ENCODE peak calls at places on chromosomes 3 and 15, in six cellular contexts. Z is sigmoid colon, U is A549, T is tibial nerve, D is GM12878, I is ovary. F is an unnamed sample.

GRCh38 chr3:112001516-112001915 is 2.8 kb downstream of the TAGLN3 start:
- DNase-seq in Z (no peak), U (no peak), T (no peak), D (no peak), I (no peak), F (no peak)

GRCh38 chr15:34304613-34305012 is 33.0 kb downstream of the SLC12A6 start:
- DNase-seq in Z (no peak), U (no peak), T (no peak), D (no peak), I (no peak), F (no peak)

GRCh38 chr3:127710473-127710941 is 37.8 kb downstream of the ABTB1 start:
- DNase-seq in Z (peak; percentile 73), U (peak; percentile 15), T (no peak), D (no peak), I (no peak), F (peak; percentile 8)

GRCh38 chr3:43512749-43513404 is 108.9 kb downstream of the ANO10 start:
- DNase-seq in Z (no peak), U (no peak), T (no peak), D (no peak), I (no peak), F (no peak)

GRCh38 chr15:37204698-37205097 is 104.3 kb upstream of the MEIS2 start:
- DNase-seq in Z (no peak), U (no peak), T (no peak), D (no peak), I (no peak), F (no peak)

GRCh38 chr3:113275876-113276580 is 64.7 kb downstream of the BOC start:
- DNase-seq in Z (peak; percentile 78), U (no peak), T (peak; percentile 36), D (peak; percentile 25), I (peak; percentile 42), F (peak; percentile 26)

GRCh38 chr3:13140596-13140995 is 67.4 kb upstream of the IQSEC1 start:
- DNase-seq in Z (peak; percentile 40), U (no peak), T (no peak), D (no peak), I (no peak), F (no peak)

GRCh38 chr3:64355473-64355872 is 130.2 kb upstream of the PRICKLE2 start:
- DNase-seq in Z (no peak), U (no peak), T (no peak), D (no peak), I (no peak), F (no peak)

GRCh38 chr3:70064194-70064787 is 64.8 kb downstream of the SAMMSON start:
- DNase-seq in Z (no peak), U (peak; percentile 4), T (no peak), D (peak; percentile 1), I (no peak), F (no peak)

GRCh38 chr3:37872413-37873160 is 10.9 kb downstream of the CTDSPL start:
- DNase-seq in Z (no peak), U (no peak), T (no peak), D (no peak), I (no peak), F (no peak)

GRCh38 chr3:79018671-79019136 is 749.1 kb downstream of the ROBO1 start:
- DNase-seq in Z (peak; percentile 81), U (peak; percentile 35), T (no peak), D (no peak), I (peak; percentile 53), F (peak; percentile 31)

GRCh38 chr15:92869977-92870644 is 30.0 kb upstream of the CHD2 start:
- DNase-seq in Z (peak; percentile 71), U (no peak), T (no peak), D (no peak), I (no peak), F (no peak)

GRCh38 chr15:39786444-39787056 is 3.9 kb upstream of the FSIP1 start:
- DNase-seq in Z (no peak), U (peak; percentile 21), T (no peak), D (no peak), I (no peak), F (no peak)

GRCh38 chr3:114903213-114903612 is 243.9 kb downstream of the ZBTB20 start:
- DNase-seq in Z (no peak), U (no peak), T (no peak), D (no peak), I (no peak), F (no peak)

GRCh38 chr3:70249509-70250160 is 62.8 kb downstream of the MDFIC2 start:
- DNase-seq in Z (no peak), U (peak; percentile 13), T (no peak), D (no peak), I (no peak), F (no peak)

GRCh38 chr3:32614956-32615355 is 44.3 kb upstream of the DYNC1LI1 start:
- DNase-seq in Z (no peak), U (no peak), T (no peak), D (no peak), I (no peak), F (no peak)

GRCh38 chr3:152389316-152389934 is 120.7 kb downstream of the MBNL1 start:
- DNase-seq in Z (no peak), U (no peak), T (no peak), D (no peak), I (no peak), F (no peak)

GRCh38 chr3:172751188-172751571 is 654 bp downstream of the ECT2 start:
- DNase-seq in Z (no peak), U (no peak), T (no peak), D (no peak), I (no peak), F (no peak)

GRCh38 chr3:19016846-19017245 is 131.5 kb upstream of the KCNH8 start:
- DNase-seq in Z (no peak), U (no peak), T (no peak), D (no peak), I (no peak), F (no peak)

GRCh38 chr3:82640254-82640653 is 878.8 kb upstream of the GBE1 start:
- DNase-seq in Z (no peak), U (no peak), T (no peak), D (no peak), I (no peak), F (no peak)

GRCh38 chr15:79089331-79089889 is 1.2 kb downstream of the RASGRF1 start:
- DNase-seq in Z (no peak), U (no peak), T (no peak), D (no peak), I (no peak), F (no peak)

GRCh38 chr15:70292511-70292760 is 194.7 kb upstream of the TLE3 start:
- DNase-seq in Z (no peak), U (no peak), T (no peak), D (no peak), I (no peak), F (no peak)

GRCh38 chr3:147915057-147915456 is 505.9 kb downstream of the ZIC1 start:
- DNase-seq in Z (no peak), U (no peak), T (no peak), D (no peak), I (no peak), F (no peak)

GRCh38 chr3:30340500-30340899 is 265.9 kb upstream of the TGFBR2 start:
- DNase-seq in Z (no peak), U (no peak), T (no peak), D (no peak), I (no peak), F (no peak)

GRCh38 chr3:184380210-184380626 is 364 bp downstream of the CHRD start:
- DNase-seq in Z (peak; percentile 90), U (peak; percentile 31), T (no peak), D (no peak), I (peak; percentile 81), F (peak; percentile 65)
- TF ChIP-seq EP300 in Z (no peak), U (no peak), T (no peak), D (no peak), I (no peak), F (no peak)

GRCh38 chr15:58052334-58052733 is 13.2 kb downstream of the ALDH1A2 start:
- DNase-seq in Z (no peak), U (no peak), T (no peak), D (no peak), I (no peak), F (no peak)

GRCh38 chr15:58048261-58048660 is 17.2 kb downstream of the ALDH1A2 start:
- DNase-seq in Z (no peak), U (no peak), T (no peak), D (no peak), I (no peak), F (no peak)

GRCh38 chr15:58046467-58046866 is 19.0 kb downstream of the ALDH1A2 start:
- DNase-seq in Z (no peak), U (no peak), T (no peak), D (no peak), I (no peak), F (no peak)

GRCh38 chr15:58047149-58047548 is 18.4 kb downstream of the ALDH1A2 start:
- DNase-seq in Z (no peak), U (no peak), T (no peak), D (no peak), I (no peak), F (no peak)

DNA sequence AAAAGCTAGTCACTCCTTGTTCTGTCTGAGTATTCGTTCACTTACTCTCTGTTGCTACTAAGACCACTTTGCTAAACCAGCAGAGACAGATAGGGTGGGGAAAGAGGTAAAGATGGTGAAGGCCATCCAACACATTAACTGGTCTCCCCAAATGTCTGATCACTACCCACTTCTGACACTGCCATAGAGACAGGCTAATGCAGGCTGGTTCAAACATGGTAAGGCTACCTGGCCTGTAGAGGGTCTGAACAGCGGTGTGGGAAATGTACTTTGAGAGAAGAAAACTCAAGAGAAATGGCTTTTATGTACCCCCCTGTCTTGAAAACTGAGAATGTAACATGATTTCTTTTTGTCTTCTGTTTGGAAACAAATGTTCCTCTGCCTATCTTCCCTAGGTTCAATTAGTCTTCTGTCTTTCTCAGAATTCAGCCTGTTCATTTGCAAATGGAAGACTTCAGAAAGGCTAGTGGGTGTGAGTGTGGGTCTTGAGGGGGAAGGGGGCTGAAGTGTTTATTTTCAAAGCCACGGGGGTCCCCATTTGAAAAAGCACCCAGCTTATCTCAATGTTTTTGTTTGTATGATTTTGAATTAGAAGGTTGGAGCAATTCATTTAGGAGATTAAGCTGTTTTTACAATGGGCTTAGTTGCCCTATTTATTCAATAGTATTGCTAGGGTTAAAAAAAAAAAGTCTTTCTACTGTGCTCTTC is 15.8 kb downstream of the ALDH1A2 start:
- DNase-seq in Z (no peak), U (no peak), T (no peak), D (no peak), I (no peak), F (no peak)
- TF ChIP-seq POLR2A in Z (no peak), U (no peak), T (no peak), D (no peak), I (no peak), F (no peak)

GRCh38 chr3:141412936-141413354 is 44.6 kb downstream of the ZBTB38 start:
- DNase-seq in Z (peak; percentile 98), U (no peak), T (peak; percentile 88), D (no peak), I (peak; percentile 91), F (peak; percentile 76)
- TF ChIP-seq EP300 in Z (peak; percentile 82), U (peak; percentile 58), T (peak; percentile 92), D (no peak), I (no peak), F (peak; percentile 87)

GRCh38 chr3:184133840-184134745 is 1.1 kb upstream of the EIF2B5 start:
- DNase-seq in Z (peak; percentile 92), U (peak; percentile 54), T (peak; percentile 63), D (no peak), I (peak; percentile 76), F (peak; percentile 88)
- TF ChIP-seq POLR2A in Z (peak; percentile 53), U (peak; percentile 71), T (no peak), D (peak; percentile 12), I (peak; percentile 2), F (peak; percentile 61)